ENCODE peak calls at places on chromosomes 16 and 17, in four cellular contexts. C, J, T and H are unnamed samples.

GRCh38 chr16:15578824-15579223 is 64.1 kb downstream of the MARF1 start:
- DNase-seq in C (no peak), J (no peak), T (no peak), H (no peak)

GRCh38 chr16:6047325-6047724 is 949.7 kb upstream of the EEF2KMT start:
- DNase-seq in C (no peak), J (no peak), T (no peak), H (no peak)

GRCh38 chr17:5837055-5837491 is 233.1 kb upstream of the WSCD1 start:
- DNase-seq in C (no peak), J (peak; percentile 78), T (peak; percentile 17), H (no peak)

GRCh38 chr16:75116081-75116910 is at the start of gene LDHD:
- DNase-seq in C (peak; percentile 85), J (no peak), T (peak; percentile 88), H (peak; percentile 85)

GRCh38 chr16:80580109-80580832 is 39.5 kb downstream of the DYNLRB2 start:
- DNase-seq in C (no peak), J (peak; percentile 45), T (no peak), H (no peak)

GRCh38 chr16:87442581-87442966 is 50.2 kb downstream of the ZCCHC14 start:
- DNase-seq in C (no peak), J (peak; percentile 31), T (no peak), H (no peak)

GRCh38 chr17:37488009-37488604 is 1.6 kb upstream of the DUSP14 start:
- DNase-seq in C (no peak), J (peak; percentile 99), T (peak; percentile 37), H (no peak)

GRCh38 chr17:70017112-70017511 is 57.9 kb upstream of the KCNJ16 start:
- DNase-seq in C (no peak), J (no peak), T (no peak), H (no peak)

GRCh38 chr16:75273054-75273925 is 21.9 kb upstream of the BCAR1 start:
- DNase-seq in C (no peak), J (peak; percentile 72), T (no peak), H (no peak)

GRCh38 chr17:64993867-64994266 is 62.7 kb downstream of the GNA13 start:
- DNase-seq in C (no peak), J (no peak), T (no peak), H (no peak)

GRCh38 chr16:82454152-82454551 is 172.6 kb upstream of the CDH13 start:
- DNase-seq in C (no peak), J (no peak), T (no peak), H (no peak)

GRCh38 chr16:20937736-20938135 is 37.2 kb downstream of the LYRM1 start:
- DNase-seq in C (no peak), J (no peak), T (no peak), H (no peak)

GRCh38 chr16:1145383-1146100 is 7.4 kb upstream of the CACNA1H start:
- DNase-seq in C (no peak), J (no peak), T (no peak), H (no peak)

GRCh38 chr17:50482110-50482509 is 3.5 kb downstream of the RSAD1 start:
- DNase-seq in C (no peak), J (no peak), T (no peak), H (peak; percentile 57)

GRCh38 chr17:8143581-8144400 is 8.4 kb downstream of the PER1 start:
- DNase-seq in C (no peak), J (no peak), T (no peak), H (peak; percentile 58)

GRCh38 chr17:64269687-64270649 is 6.9 kb upstream of the TEX2 start:
- DNase-seq in C (no peak), J (no peak), T (no peak), H (no peak)

GRCh38 chr16:12529582-12529981 is 274.1 kb downstream of the CPPED1 start:
- DNase-seq in C (no peak), J (no peak), T (no peak), H (no peak)

GRCh38 chr16:77840623-77841274 is 52.4 kb downstream of the VAT1L start:
- DNase-seq in C (no peak), J (peak; percentile 85), T (no peak), H (no peak)

GRCh38 chr17:83194189-83194565 is 114.8 kb downstream of the METRNL start:
- DNase-seq in C (no peak), J (no peak), T (peak; percentile 3), H (peak; percentile 47)

GRCh38 chr17:39165844-39166349 is at the start of gene ARL5C:
- DNase-seq in C (no peak), J (no peak), T (no peak), H (no peak)
- H3K27ac ChIP-seq in C (peak within 1 kb of the TSS; percentile 63), J (no peak within 1 kb of the TSS), T (no peak within 1 kb of the TSS), H (no peak within 1 kb of the TSS)

DNA sequence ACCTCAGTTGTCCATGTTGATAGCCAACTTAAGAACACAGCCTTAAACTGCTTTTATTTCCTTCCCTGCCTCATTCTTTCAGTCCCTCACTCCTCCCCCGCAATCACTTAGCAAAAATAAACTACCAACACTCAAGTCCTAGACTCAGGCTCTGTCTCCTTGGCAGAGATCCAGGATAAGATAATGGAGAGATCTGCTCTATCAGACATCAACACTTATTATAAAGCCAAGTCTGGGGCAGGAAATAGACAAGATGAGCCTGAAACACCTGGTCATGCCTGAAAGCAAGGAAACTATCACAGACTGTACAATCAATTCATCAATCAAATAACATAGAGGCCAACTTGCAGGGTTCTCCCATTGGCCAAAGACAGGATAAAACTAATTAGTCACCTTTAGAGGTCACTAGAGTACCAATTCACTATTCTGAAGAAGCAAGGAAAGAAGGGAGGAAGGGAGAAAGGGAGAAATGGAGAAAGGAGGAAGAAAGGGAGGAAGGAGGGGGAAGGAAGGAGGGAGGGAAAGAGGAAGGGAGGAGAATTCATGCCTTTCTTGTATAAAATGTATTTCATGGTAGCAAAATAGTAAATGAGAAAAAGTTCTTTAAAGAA is 15.6 kb downstream of the HYDIN start:
- DNase-seq in C (no peak), J (no peak), T (no peak), H (no peak)
- TF ChIP-seq CTCF in C (no peak), J (no peak), T (peak; percentile 33), H (no peak)

GRCh38 chr17:75785770-75786538 is 1.3 kb downstream of the UNK start:
- DNase-seq in C (no peak), J (peak; percentile 68), T (no peak), H (no peak)

GRCh38 chr17:75783803-75784472 is 668 bp upstream of the UNK start:
- DNase-seq in C (no peak), J (no peak), T (peak; percentile 51), H (no peak)

GRCh38 chr17:75785016-75785769 is 587 bp downstream of the UNK start:
- DNase-seq in C (peak; percentile 89), J (peak; percentile 86), T (peak; percentile 93), H (peak; percentile 89)

GRCh38 chr17:75783069-75783783 is 1.4 kb upstream of the UNK start:
- DNase-seq in C (no peak), J (peak; percentile 64), T (no peak), H (no peak)

GRCh38 chr17:75784473-75785015 is at the start of gene UNK:
- DNase-seq in C (peak; percentile 94), J (peak; percentile 100), T (peak; percentile 99), H (peak; percentile 97)
- H3K4me1 ChIP-seq in C (peaks cover 45% of the 10 kb centered on the region), J (peaks cover 16% of the 10 kb centered on the region), T (peaks cover 35% of the 10 kb centered on the region), H (peaks cover 28% of the 10 kb centered on the region)

GRCh38 chr17:58643147-58643546 is 48.7 kb downstream of the TEX14 start:
- DNase-seq in C (no peak), J (peak; percentile 86), T (no peak), H (no peak)

GRCh38 chr17:58640202-58640601 is 51.6 kb downstream of the TEX14 start:
- DNase-seq in C (no peak), J (no peak), T (no peak), H (no peak)

GRCh38 chr17:58637011-58637570 is 54.8 kb downstream of the TEX14 start:
- DNase-seq in C (no peak), J (no peak), T (no peak), H (no peak)

GRCh38 chr17:58639681-58640080 is 52.2 kb downstream of the TEX14 start:
- DNase-seq in C (no peak), J (no peak), T (no peak), H (no peak)

DNA sequence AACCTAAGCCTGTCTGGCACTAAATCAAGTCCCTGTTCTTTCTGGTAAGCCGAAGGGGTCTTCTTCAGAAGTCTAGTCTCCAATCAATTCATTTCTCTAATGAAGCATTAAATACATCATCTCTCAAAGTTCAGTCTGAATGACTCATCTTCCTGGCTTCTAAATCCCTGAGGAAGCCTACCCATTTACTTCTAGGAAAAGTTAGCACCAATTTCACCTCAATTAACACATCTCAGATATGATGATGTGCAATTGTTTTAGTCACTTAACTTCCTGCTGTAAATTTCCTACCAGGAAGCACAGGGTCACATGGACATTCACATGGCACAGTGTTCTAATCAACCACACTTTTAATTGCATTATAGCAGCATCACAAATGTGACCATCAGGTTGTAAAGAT is 49.9 kb downstream of the TEX14 start:
- DNase-seq in C (no peak), J (no peak), T (no peak), H (no peak)
- H3K27ac ChIP-seq in C (no peak overlapping the region), J (no peak overlapping the region), T (no peak overlapping the region), H (no peak overlapping the region)